ENCODE peak calls at places on chromosomes 6 and 20, in six cellular contexts. G is mesendoderm, U is H9, R is IMR-90, S is mesenchymal stem cell, I is H1. V is an unnamed sample.

GRCh38 chr6:137216106-137216505 is 3.1 kb downstream of the IFNGR1 start:
- DNase-seq in S (no peak), U (no peak), G (no peak), I (no peak), R (peak; percentile 15), V (no peak)

GRCh38 chr6:149366237-149366921 is 33.7 kb upstream of the SUMO4 start:
- DNase-seq in G (no peak), I (no peak), U (no peak), R (no peak), S (no peak), V (no peak)

GRCh38 chr20:45066372-45066771 is 34.6 kb downstream of the KCNS1 start:
- DNase-seq in R (peak; percentile 55), U (no peak), S (peak; percentile 14), I (no peak), G (no peak), V (no peak)

GRCh38 chr6:72414648-72415047 is 207.2 kb upstream of the KCNQ5 start:
- DNase-seq in G (no peak), I (no peak), R (no peak), U (no peak), S (no peak), V (no peak)

GRCh38 chr6:106163966-106164877 is 78.1 kb downstream of the PRDM1 start:
- DNase-seq in G (no peak), U (no peak), R (peak; percentile 79), S (peak; percentile 87), I (no peak), V (no peak)

GRCh38 chr20:41734506-41734945 is 116.3 kb upstream of the CHD6 start:
- DNase-seq in U (peak; percentile 78), R (peak; percentile 22), G (peak; percentile 76), I (peak; percentile 21), S (peak; percentile 32), V (peak; percentile 36)

GRCh38 chr20:19691125-19691524 is 66.9 kb upstream of the RIN2 start:
- DNase-seq in U (no peak), I (no peak), S (no peak), G (no peak), R (no peak), V (no peak)

GRCh38 chr6:35469711-35470662 is 1.8 kb downstream of the RPL10A start:
- DNase-seq in U (no peak), S (no peak), R (no peak), I (no peak), G (peak; percentile 45), V (no peak)

GRCh38 chr6:43838276-43839036 is 68.4 kb downstream of the VEGFA start:
- DNase-seq in G (peak; percentile 64), S (peak; percentile 88), I (no peak), U (peak; percentile 56), R (peak; percentile 81), V (no peak)

GRCh38 chr6:46876126-46876525 is 45.6 kb downstream of the ADGRF5 start:
- DNase-seq in R (no peak), U (peak; percentile 74), G (peak; percentile 73), S (peak; percentile 5), I (peak; percentile 27), V (no peak)

GRCh38 chr20:4787069-4787468 is 65.4 kb downstream of the PRND start:
- DNase-seq in S (no peak), G (no peak), I (no peak), U (no peak), R (peak; percentile 47), V (no peak)

GRCh38 chr20:57451759-57452661 is 60.8 kb downstream of the RBM38 start:
- DNase-seq in S (no peak), R (no peak), U (no peak), G (no peak), I (no peak), V (no peak)

GRCh38 chr20:3539708-3540107 is 68.9 kb downstream of the ATRN start:
- DNase-seq in G (no peak), R (no peak), U (no peak), S (no peak), I (no peak), V (no peak)

GRCh38 chr20:25063546-25063945 is 5.6 kb upstream of the ACSS1 start:
- DNase-seq in G (no peak), I (no peak), U (no peak), R (no peak), S (no peak), V (no peak)

GRCh38 chr6:11700118-11700718 is 78.4 kb downstream of the ADTRP start:
- DNase-seq in S (peak; percentile 67), U (no peak), R (peak; percentile 73), G (peak; percentile 52), I (no peak), V (no peak)

GRCh38 chr6:157755032-157755751 is 67.9 kb upstream of the SNX9 start:
- DNase-seq in R (peak; percentile 32), U (no peak), G (peak; percentile 46), I (no peak), S (no peak), V (no peak)

GRCh38 chr6:55088896-55089295 is 85.4 kb upstream of the HCRTR2 start:
- DNase-seq in G (peak; percentile 52), I (no peak), U (no peak), S (no peak), R (no peak), V (no peak)

GRCh38 chr20:32067234-32067821 is 15.3 kb downstream of the HCK start:
- DNase-seq in G (no peak), U (no peak), I (no peak), S (peak; percentile 84), R (peak; percentile 89), V (no peak)

GRCh38 chr6:10030942-10031537 is 383.8 kb downstream of the TFAP2A start:
- DNase-seq in R (no peak), S (peak; percentile 3), I (no peak), G (peak; percentile 62), U (no peak), V (no peak)

GRCh38 chr20:64062276-64062595 is 762 bp upstream of the TCEA2 start:
- DNase-seq in S (no peak), G (no peak), I (no peak), U (no peak), R (no peak), V (no peak)

GRCh38 chr20:41125530-41126457 is 11.5 kb upstream of the PLCG1 start:
- DNase-seq in G (no peak), R (no peak), U (no peak), I (no peak), S (no peak), V (no peak)

GRCh38 chr6:30568245-30568644 is 3.0 kb upstream of the ABCF1 start:
- DNase-seq in I (no peak), G (peak; percentile 30), U (no peak), S (no peak), R (no peak), V (no peak)

GRCh38 chr6:157681041-157681650 is 141.9 kb upstream of the SNX9 start:
- DNase-seq in G (no peak), S (no peak), I (no peak), R (no peak), U (no peak), V (no peak)

GRCh38 chr20:13819885-13820645 is 35.2 kb downstream of the NDUFAF5 start:
- DNase-seq in R (peak; percentile 49), I (no peak), S (peak; percentile 54), G (peak; percentile 68), U (peak; percentile 38), V (peak; percentile 14)

GRCh38 chr6:157187182-157188093 is 135.9 kb downstream of the TMEM242 start:
- DNase-seq in I (no peak), S (peak; percentile 6), R (no peak), U (no peak), G (peak; percentile 41), V (no peak)

GRCh38 chr20:3890410-3890751 is 1.2 kb downstream of the PANK2 start:
- DNase-seq in U (no peak), I (no peak), G (no peak), S (peak; percentile 52), R (peak; percentile 56), V (no peak)

GRCh38 chr6:107083047-107083768 is 32.1 kb downstream of the BEND3 start:
- DNase-seq in U (no peak), I (no peak), R (no peak), G (no peak), S (no peak), V (no peak)

GRCh38 chr6:35014786-35015185 is 125.7 kb downstream of the ANKS1A start:
- DNase-seq in S (peak; percentile 55), G (peak; percentile 78), I (no peak), U (no peak), R (peak; percentile 78), V (no peak)

GRCh38 chr6:146358341-146359046 is 185.1 kb upstream of the RAB32 start:
- DNase-seq in I (no peak), R (no peak), G (peak; percentile 45), U (no peak), S (peak; percentile 8), V (no peak)

GRCh38 chr20:62692176-62692575 is 16.5 kb upstream of the NTSR1 start:
- DNase-seq in I (no peak), G (no peak), U (no peak), R (no peak), S (no peak), V (no peak)

GRCh38 chr6:32086661-32087573 is 22.2 kb downstream of the TNXB start:
- DNase-seq in G (no peak), S (peak; percentile 93), R (peak; percentile 88), I (no peak), U (no peak), V (no peak)

GRCh38 chr6:62683063-62683462 is 397.0 kb upstream of the KHDRBS2 start:
- DNase-seq in U (no peak), I (no peak), G (no peak), S (no peak), R (no peak), V (no peak)
- H2BK15ac ChIP-seq in U (no peak overlapping the region), I (no peak overlapping the region), G (no peak overlapping the region), S (no peak overlapping the region), R (no peak overlapping the region), V (no peak overlapping the region)

GRCh38 chr6:159969204-159969912 is 476 bp downstream of the IGF2R start:
- DNase-seq in S (no peak), I (no peak), G (peak; percentile 57), R (peak; percentile 17), U (no peak), V (peak; percentile 41)
- H2BK120ac ChIP-seq in S (peak overlapping the region; percentile 90), I (no peak overlapping the region), G (no peak overlapping the region), R (peak overlapping the region; percentile 24), U (no peak overlapping the region), V (no peak overlapping the region)

GRCh38 chr6:33630014-33630413 is 8.9 kb downstream of the ITPR3 start:
- DNase-seq in I (no peak), R (no peak), U (no peak), G (no peak), S (no peak), V (no peak)
- H3K4me1 ChIP-seq in I (peaks cover 13% of the 10 kb centered on the region), R (peaks cover 5% of the 10 kb centered on the region), U (no peaks in the 10 kb centered on the region), G (peaks cover 9% of the 10 kb centered on the region), S (peaks cover 30% of the 10 kb centered on the region), V (peaks cover 21% of the 10 kb centered on the region)

DNA sequence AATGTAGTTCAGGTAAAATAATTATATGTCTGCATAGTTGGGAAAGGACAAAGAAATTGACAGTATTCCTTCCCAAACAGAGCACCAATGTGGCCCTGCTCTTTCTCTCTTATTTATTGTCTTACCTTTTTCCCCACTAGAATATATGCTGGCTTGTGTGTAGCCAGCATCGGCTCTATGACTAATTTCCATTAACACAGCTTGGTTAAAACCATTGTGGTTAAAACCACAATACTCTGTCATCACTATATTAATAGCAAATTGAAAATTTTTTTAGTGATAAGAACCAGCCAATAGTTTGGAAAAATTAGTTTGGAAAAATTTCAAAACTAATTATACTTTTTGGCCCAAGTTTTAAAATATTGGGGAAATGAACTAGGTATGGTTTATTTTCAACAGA is 535.1 kb downstream of the UTRN start:
- DNase-seq in S (no peak), U (no peak), I (no peak), G (no peak), R (peak; percentile 40), V (no peak)
- H2BK15ac ChIP-seq in S (no peak overlapping the region), U (no peak overlapping the region), I (no peak overlapping the region), G (no peak overlapping the region), R (no peak overlapping the region), V (no peak overlapping the region)

GRCh38 chr6:2133718-2134310 is 111.6 kb downstream of the GMDS start:
- DNase-seq in I (no peak), G (no peak), S (no peak), U (no peak), R (no peak), V (no peak)
- H2BK120ac ChIP-seq in I (no peak overlapping the region), G (no peak overlapping the region), S (no peak overlapping the region), U (no peak overlapping the region), R (no peak overlapping the region), V (no peak overlapping the region)